ENCODE peak calls at places on chromosome 9, in ten cellular contexts. D is immature natural killer cell; V is ACHN; M is caudate nucleus; E is GOT3; Z is right lobe of liver; L is activated CD4-positive, alpha-beta T cell treated with anti-CD3 and anti-CD28 coated beads for 36 hours; P is A549; N is right atrium auricular region; K is fibroblast of gingiva. Y is an unnamed sample.

GRCh38 chr9:33106372-33106771 is 29.9 kb upstream of the SMU1 start:
- DNase-seq in D (no peak), V (no peak), M (no peak), E (no peak), Z (no peak), L (no peak), P (no peak), N (no peak), K (no peak), Y (no peak)

GRCh38 chr9:373759-374206 is 159.1 kb downstream of the DOCK8 start:
- DNase-seq in D (no peak), V (no peak), M (no peak), E (no peak), Z (no peak), L (no peak), P (no peak), N (no peak), K (no peak), Y (no peak)

GRCh38 chr9:69258551-69258950 is 66.5 kb upstream of the ENTREP1 start:
- DNase-seq in D (no peak), V (no peak), M (no peak), E (no peak), Z (no peak), L (no peak), P (no peak), N (no peak), K (no peak), Y (no peak)

GRCh38 chr9:124676159-124676551 is 95.0 kb downstream of the NR6A1 start:
- DNase-seq in D (no peak), V (no peak), M (no peak), E (no peak), Z (peak; percentile 53), L (no peak), P (no peak), N (no peak), K (peak; percentile 8), Y (no peak)

GRCh38 chr9:125516381-125516960 is 190.5 kb downstream of the MAPKAP1 start:
- DNase-seq in D (no peak), V (no peak), M (no peak), E (no peak), Z (no peak), L (no peak), P (no peak), N (no peak), K (peak; percentile 79), Y (no peak)

GRCh38 chr9:99090366-99091130 is 14.4 kb upstream of the TGFBR1 start:
- DNase-seq in D (no peak), V (no peak), M (no peak), E (no peak), Z (no peak), L (no peak), P (no peak), N (no peak), K (no peak), Y (no peak)

GRCh38 chr9:92563701-92564100 is 27.9 kb upstream of the ECM2 start:
- DNase-seq in D (no peak), V (no peak), M (no peak), E (no peak), Z (no peak), L (no peak), P (no peak), N (no peak), K (no peak), Y (no peak)

GRCh38 chr9:5608298-5609254 is 20.3 kb upstream of the RIC1 start:
- DNase-seq in D (no peak), V (peak; percentile 48), M (no peak), E (no peak), Z (peak; percentile 48), L (no peak), P (no peak), N (no peak), K (no peak), Y (no peak)

GRCh38 chr9:137445930-137446431 is 4.8 kb upstream of the ENTPD8 start:
- DNase-seq in D (no peak), V (no peak), M (no peak), E (no peak), Z (no peak), L (no peak), P (no peak), N (no peak), K (no peak), Y (no peak)

GRCh38 chr9:78601957-78602565 is 305.1 kb downstream of the PSAT1 start:
- DNase-seq in D (no peak), V (peak; percentile 52), M (no peak), E (no peak), Z (no peak), L (peak; percentile 30), P (no peak), N (no peak), K (peak; percentile 47), Y (no peak)

GRCh38 chr9:18747590-18747989 is 273.6 kb downstream of the ADAMTSL1 start:
- DNase-seq in D (no peak), V (no peak), M (no peak), E (no peak), Z (peak; percentile 71), L (no peak), P (no peak), N (no peak), K (peak; percentile 17), Y (no peak)

GRCh38 chr9:385818-386398 is 171.2 kb downstream of the DOCK8 start:
- DNase-seq in D (no peak), V (peak; percentile 66), M (peak; percentile 5), E (no peak), Z (no peak), L (peak; percentile 34), P (peak; percentile 56), N (peak; percentile 70), K (peak; percentile 53), Y (no peak)